ENCODE peak calls at places on chromosome 1, in six cellular contexts. W is lower lobe of right lung, V is left lung, A is IMR-90, L is cardiac muscle cell, U is PC-3. X is an unnamed sample.
A peak's percentile ranks its signal among the peaks of the same experiment; 100 is the strongest.

GRCh38 chr1:49331066-49331852 is 554.6 kb upstream of the BEND5 start:
- DNase-seq in W (no peak), V (no peak), A (no peak), L (no peak), U (peak; percentile 48), X (no peak)

GRCh38 chr1:163866539-163866938 is 544.8 kb downstream of the NUF2 start:
- DNase-seq in W (no peak), V (no peak), A (no peak), L (no peak), U (no peak), X (no peak)

GRCh38 chr1:176996455-176997090 is 167.9 kb downstream of the ASTN1 start:
- DNase-seq in W (no peak), V (no peak), A (no peak), L (peak; percentile 52), U (no peak), X (no peak)

GRCh38 chr1:38477811-38478210 is 381.8 kb downstream of the RRAGC start:
- DNase-seq in W (no peak), V (no peak), A (no peak), L (no peak), U (no peak), X (no peak)

GRCh38 chr1:56335394-56335793 is 244.0 kb downstream of the PLPP3 start:
- DNase-seq in W (no peak), V (no peak), A (no peak), L (no peak), U (no peak), X (no peak)

GRCh38 chr1:2290171-2290578 is 62.1 kb downstream of the SKI start:
- DNase-seq in W (no peak), V (peak; percentile 76), A (no peak), L (no peak), U (no peak), X (no peak)

GRCh38 chr1:59013276-59013927 is 229.6 kb upstream of the JUN start:
- DNase-seq in W (no peak), V (no peak), A (peak; percentile 36), L (peak; percentile 57), U (no peak), X (no peak)

GRCh38 chr1:161092621-161093028 is 3.3 kb upstream of the NECTIN4 start:
- DNase-seq in W (no peak), V (no peak), A (peak; percentile 43), L (no peak), U (peak; percentile 94), X (no peak)

GRCh38 chr1:173562813-173563212 is 40.1 kb downstream of the SLC9C2 start:
- DNase-seq in W (no peak), V (no peak), A (no peak), L (no peak), U (peak; percentile 53), X (no peak)

GRCh38 chr1:93707956-93708355 is 26.3 kb upstream of the BCAR3 start:
- DNase-seq in W (no peak), V (no peak), A (no peak), L (no peak), U (no peak), X (no peak)

GRCh38 chr1:87180682-87181081 is 148.0 kb upstream of the LMO4 start:
- DNase-seq in W (no peak), V (no peak), A (no peak), L (no peak), U (no peak), X (no peak)

GRCh38 chr1:15449567-15449966 is 7.0 kb upstream of the CELA2A start:
- DNase-seq in W (no peak), V (no peak), A (no peak), L (no peak), U (no peak), X (no peak)

GRCh38 chr1:246893205-246893939 is 38.4 kb downstream of the AHCTF1 start:
- DNase-seq in W (no peak), V (no peak), A (no peak), L (no peak), U (no peak), X (no peak)

GRCh38 chr1:66211521-66211920 is 322.4 kb upstream of the SGIP1 start:
- DNase-seq in W (no peak), V (no peak), A (no peak), L (peak; percentile 21), U (no peak), X (no peak)

GRCh38 chr1:18730321-18730720 is 99.7 kb downstream of the PAX7 start:
- DNase-seq in W (no peak), V (no peak), A (no peak), L (no peak), U (no peak), X (no peak)

GRCh38 chr1:19828546-19828945 is 13.5 kb upstream of the RNF186 start:
- DNase-seq in W (no peak), V (no peak), A (peak; percentile 40), L (peak; percentile 35), U (peak; percentile 46), X (no peak)

GRCh38 chr1:74053407-74053806 is 144.6 kb downstream of the LRRIQ3 start:
- DNase-seq in W (no peak), V (no peak), A (peak; percentile 0), L (no peak), U (peak; percentile 31), X (no peak)

DNA sequence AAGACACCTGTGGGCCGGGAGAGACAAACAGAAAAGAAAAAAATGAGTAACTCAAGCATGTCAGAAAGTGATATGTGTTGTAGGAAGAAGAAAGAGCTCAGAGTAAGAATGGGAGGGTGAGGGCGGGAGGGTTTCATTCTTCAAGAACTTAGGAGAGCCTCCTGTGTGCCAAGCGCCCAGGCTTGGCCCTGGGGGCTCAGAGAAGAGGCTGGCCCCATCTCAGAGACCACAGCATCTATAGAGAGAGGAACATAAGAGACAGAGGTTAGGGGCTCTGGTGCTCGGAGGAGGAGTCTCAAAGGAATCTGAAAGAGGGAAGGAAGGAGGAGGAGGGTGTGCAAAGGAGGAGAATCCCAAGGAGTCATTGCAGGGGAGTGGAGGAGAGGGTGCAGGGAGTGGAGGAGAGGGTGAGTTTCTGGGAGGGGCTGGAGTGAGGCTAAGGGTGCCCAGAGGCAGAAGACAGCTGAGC is 221.4 kb upstream of the VAMP3 start:
- DNase-seq in W (peak; percentile 8), V (peak; percentile 29), A (peak; percentile 35), L (no peak), U (no peak), X (no peak)
- H3K27ac ChIP-seq in W (no peak overlapping the region), V (peak overlapping the region; percentile 40), A (no peak overlapping the region), L (no peak overlapping the region), U (peak overlapping the region; percentile 24), X (no peak overlapping the region)

GRCh38 chr1:112387807-112388206 is 8.2 kb upstream of the CTTNBP2NL start:
- DNase-seq in W (no peak), V (no peak), A (no peak), L (no peak), U (no peak), X (no peak)
- H3K4me1 ChIP-seq in W (peaks cover 20% of the 10 kb centered on the region), V (peaks cover 9% of the 10 kb centered on the region), A (peaks cover 2% of the 10 kb centered on the region), L (peaks cover 13% of the 10 kb centered on the region), U (peaks cover 7% of the 10 kb centered on the region), X (peaks cover 5% of the 10 kb centered on the region)

GRCh38 chr1:54136269-54136896 is 16.4 kb downstream of the CDCP2 start:
- DNase-seq in W (no peak), V (no peak), A (no peak), L (no peak), U (no peak), X (no peak)
- H3K27ac ChIP-seq in W (no peak overlapping the region), V (no peak overlapping the region), A (no peak overlapping the region), L (no peak overlapping the region), U (no peak overlapping the region), X (no peak overlapping the region)

DNA sequence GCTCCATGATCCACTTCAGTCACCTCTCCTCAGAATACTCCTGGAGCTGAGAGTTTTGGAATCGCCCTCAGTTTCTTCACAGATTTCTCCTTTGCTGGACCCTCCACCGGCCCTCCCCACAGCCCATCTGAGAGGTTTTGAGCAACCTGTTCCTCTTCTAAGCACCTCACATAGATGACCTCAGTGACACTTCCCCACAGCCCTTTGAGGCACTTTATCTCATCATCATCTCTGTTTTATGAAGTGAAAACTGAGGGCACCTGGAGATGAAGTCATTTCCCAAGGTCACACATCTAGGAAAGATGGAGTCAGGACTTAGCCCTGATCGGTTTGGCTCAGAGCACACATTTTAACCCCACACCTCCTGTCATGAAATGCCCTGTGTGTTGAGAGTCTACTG is 76.8 kb upstream of the ZNF281 start:
- DNase-seq in W (no peak), V (no peak), A (no peak), L (no peak), U (no peak), X (no peak)
- H3K4me1 ChIP-seq in W (peaks cover 6% of the 10 kb centered on the region), V (peaks cover 5% of the 10 kb centered on the region), A (peaks cover 13% of the 10 kb centered on the region), L (no peaks in the 10 kb centered on the region), U (peaks cover 24% of the 10 kb centered on the region), X (no peaks in the 10 kb centered on the region)

DNA sequence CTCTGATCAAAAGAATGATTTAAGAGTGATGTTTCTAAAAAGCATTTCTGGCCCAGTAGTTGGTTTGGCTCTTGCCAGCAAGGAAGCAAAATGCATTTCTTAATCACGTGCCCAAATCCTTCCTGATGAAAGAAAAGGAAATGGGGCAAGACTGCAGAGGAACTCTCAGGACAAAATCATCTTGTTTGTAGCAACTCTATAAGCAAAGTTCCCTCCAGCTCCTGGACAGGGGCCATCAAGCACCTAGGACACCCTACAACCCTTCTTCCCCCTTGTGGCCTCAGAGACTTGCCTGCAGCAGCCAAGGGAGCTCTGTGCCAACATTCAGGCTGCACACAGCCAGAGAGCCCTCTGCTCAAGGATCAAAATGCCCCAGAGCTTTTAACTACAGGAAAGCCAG is 105.1 kb downstream of the KIAA0319L start:
- DNase-seq in W (peak; percentile 75), V (peak; percentile 60), A (peak; percentile 72), L (peak; percentile 92), U (no peak), X (no peak)
- H3K27ac ChIP-seq in W (peak overlapping the region; percentile 57), V (peak overlapping the region; percentile 85), A (peak overlapping the region; percentile 68), L (no peak overlapping the region), U (no peak overlapping the region), X (peak overlapping the region; percentile 16)